ENCODE peak calls at places on chromosomes 7 and 10, in five cellular contexts. P is H9, B is OCI-LY7, N is spleen, U is osteoblast. D is an unnamed sample.

GRCh38 chr7:17354473-17354872 is 56.0 kb downstream of the AHR start:
- DNase-seq in P (no peak), N (no peak), B (no peak), U (no peak), D (no peak)

GRCh38 chr10:63711361-63711760 is 190.2 kb downstream of the REEP3 start:
- DNase-seq in N (no peak), U (no peak), P (no peak), B (no peak), D (no peak)

GRCh38 chr10:61752111-61753011 is 89.6 kb downstream of the CABCOCO1 start:
- DNase-seq in N (no peak), B (peak; percentile 18), P (no peak), U (no peak), D (no peak)

GRCh38 chr10:31090894-31091607 is 59.4 kb upstream of the ZNF438 start:
- DNase-seq in U (no peak), N (no peak), P (no peak), B (no peak), D (no peak)

GRCh38 chr7:104135760-104136558 is 71.9 kb downstream of the ORC5 start:
- DNase-seq in U (no peak), N (no peak), B (no peak), P (no peak), D (no peak)

GRCh38 chr7:27133409-27134157 is 3.0 kb upstream of the HOXA4 start:
- DNase-seq in P (no peak), N (no peak), U (no peak), B (no peak), D (no peak)

GRCh38 chr7:90178592-90179279 is 24.5 kb downstream of the STEAP1 start:
- DNase-seq in U (peak; percentile 77), B (no peak), N (no peak), P (no peak), D (no peak)

GRCh38 chr7:28587211-28587610 is 174.9 kb downstream of the CREB5 start:
- DNase-seq in U (no peak), B (no peak), N (no peak), P (no peak), D (no peak)

GRCh38 chr10:8279598-8279997 is 225.1 kb downstream of the GATA3 start:
- DNase-seq in B (no peak), N (no peak), P (no peak), U (no peak), D (no peak)

GRCh38 chr7:990352-991005 is 7.5 kb downstream of the CYP2W1 start:
- DNase-seq in P (no peak), N (no peak), U (no peak), B (no peak), D (no peak)

GRCh38 chr10:5971315-5971832 is 6.0 kb downstream of the IL15RA start:
- DNase-seq in N (no peak), P (no peak), B (no peak), U (peak; percentile 80), D (no peak)

GRCh38 chr10:31697271-31698168 is 231.1 kb downstream of the ARHGAP12 start:
- DNase-seq in N (peak; percentile 84), B (no peak), P (no peak), U (peak; percentile 94), D (no peak)

GRCh38 chr7:113142385-113143119 is 24.2 kb upstream of the SMIM30 start:
- DNase-seq in B (peak; percentile 85), U (no peak), N (no peak), P (no peak), D (no peak)

GRCh38 chr7:36208406-36208805 is 55.4 kb downstream of the EEPD1 start:
- DNase-seq in P (no peak), U (peak; percentile 80), B (no peak), N (no peak), D (no peak)

GRCh38 chr7:39130740-39131538 is 153.2 kb downstream of the POU6F2 start:
- DNase-seq in P (no peak), U (no peak), N (no peak), B (no peak), D (no peak)

GRCh38 chr7:152338553-152338952 is 97.2 kb downstream of the KMT2C start:
- DNase-seq in U (no peak), P (no peak), N (no peak), B (no peak), D (no peak)

GRCh38 chr10:86197166-86197790 is 169.3 kb downstream of the GRID1 start:
- DNase-seq in P (no peak), U (peak; percentile 26), B (no peak), N (peak; percentile 66), D (no peak)

GRCh38 chr10:51896849-51897248 is 197.5 kb upstream of the CSTF2T start:
- DNase-seq in P (no peak), N (no peak), B (no peak), U (no peak), D (no peak)

GRCh38 chr10:29636178-29636577 is 1.4 kb upstream of the SVIL start:
- DNase-seq in N (no peak), P (no peak), B (no peak), U (peak; percentile 46), D (no peak)

GRCh38 chr7:131027287-131027773 is 293.3 kb upstream of the KLF14 start:
- DNase-seq in N (no peak), P (no peak), U (peak; percentile 51), B (no peak), D (peak; percentile 78)

GRCh38 chr10:84715911-84716310 is 387.5 kb downstream of the CCSER2 start:
- DNase-seq in P (peak; percentile 77), N (no peak), B (peak; percentile 59), U (peak; percentile 80), D (peak; percentile 55)

GRCh38 chr7:27462575-27463270 is 200.0 kb downstream of the HIBADH start:
- DNase-seq in N (no peak), P (no peak), B (no peak), U (peak; percentile 91), D (no peak)

GRCh38 chr10:110556993-110557601 is 10.4 kb upstream of the SMC3 start:
- DNase-seq in U (peak; percentile 2), N (peak; percentile 19), B (peak; percentile 79), P (peak; percentile 69), D (peak; percentile 45)

GRCh38 chr7:85000973-85001372 is 185.9 kb downstream of the SEMA3D start:
- DNase-seq in B (no peak), N (no peak), U (no peak), P (no peak), D (peak; percentile 54)

GRCh38 chr7:10474048-10474447 is 499.6 kb upstream of the PHF14 start:
- DNase-seq in P (no peak), N (no peak), U (no peak), B (no peak), D (no peak)

GRCh38 chr7:10472115-10472514 is 501.6 kb upstream of the PHF14 start:
- DNase-seq in N (no peak), U (no peak), P (no peak), B (no peak), D (no peak)

GRCh38 chr7:10473569-10473968 is 500.1 kb upstream of the PHF14 start:
- DNase-seq in N (no peak), B (no peak), U (no peak), P (no peak), D (no peak)

GRCh38 chr7:10476642-10477041 is 497.0 kb upstream of the PHF14 start:
- DNase-seq in P (no peak), B (no peak), U (no peak), N (peak; percentile 67), D (no peak)

GRCh38 chr7:10475940-10476641 is 497.6 kb upstream of the PHF14 start:
- DNase-seq in N (no peak), U (no peak), B (no peak), P (no peak), D (no peak)
- TF ChIP-seq CTCF in N (no peak), U (no peak), B (no peak), P (peak; percentile 35), D (peak; percentile 11)

GRCh38 chr10:70756710-70757360 is 28.3 kb downstream of the TBATA start:
- DNase-seq in U (peak; percentile 87), P (no peak), B (no peak), N (peak; percentile 46), D (no peak)

GRCh38 chr10:70760271-70760787 is 24.8 kb downstream of the TBATA start:
- DNase-seq in U (peak; percentile 11), N (peak; percentile 67), P (no peak), B (no peak), D (peak; percentile 35)

GRCh38 chr10:70757856-70758255 is 27.3 kb downstream of the TBATA start:
- DNase-seq in P (no peak), U (no peak), B (no peak), N (peak; percentile 75), D (no peak)

GRCh38 chr10:70759769-70760168 is 25.4 kb downstream of the TBATA start:
- DNase-seq in P (no peak), B (peak; percentile 47), N (peak; percentile 73), U (peak; percentile 56), D (peak; percentile 43)

GRCh38 chr10:70758757-70759514 is 26.2 kb downstream of the TBATA start:
- DNase-seq in U (peak; percentile 93), B (peak; percentile 78), N (peak; percentile 75), P (peak; percentile 78), D (peak; percentile 73)
- H3K4me1 ChIP-seq in U (peaks cover 22% of the 10 kb centered on the region), B (peaks cover 9% of the 10 kb centered on the region), N (no peaks in the 10 kb centered on the region), P (no peaks in the 10 kb centered on the region), D (peaks cover 7% of the 10 kb centered on the region)

GRCh38 chr10:28587970-28588290 is 55.0 kb downstream of the WAC start:
- DNase-seq in B (no peak), U (peak; percentile 11), P (no peak), N (no peak), D (no peak)
- TF ChIP-seq CTCF in B (no peak), U (peak; percentile 20), P (no peak), N (no peak), D (peak; percentile 9)

GRCh38 chr7:148939128-148939747 is 55.1 kb upstream of the EZH2 start:
- DNase-seq in U (no peak), P (no peak), N (no peak), B (no peak), D (no peak)

GRCh38 chr7:148935451-148935850 is 51.4 kb upstream of the EZH2 start:
- DNase-seq in U (no peak), B (no peak), P (no peak), N (peak; percentile 53), D (no peak)

GRCh38 chr7:148944935-148945934 is 61.1 kb upstream of the EZH2 start:
- DNase-seq in B (no peak), U (peak; percentile 85), N (peak; percentile 35), P (no peak), D (no peak)

GRCh38 chr7:148941598-148942280 is 57.6 kb upstream of the EZH2 start:
- DNase-seq in N (peak; percentile 86), P (peak; percentile 74), B (peak; percentile 70), U (no peak), D (peak; percentile 91)

DNA sequence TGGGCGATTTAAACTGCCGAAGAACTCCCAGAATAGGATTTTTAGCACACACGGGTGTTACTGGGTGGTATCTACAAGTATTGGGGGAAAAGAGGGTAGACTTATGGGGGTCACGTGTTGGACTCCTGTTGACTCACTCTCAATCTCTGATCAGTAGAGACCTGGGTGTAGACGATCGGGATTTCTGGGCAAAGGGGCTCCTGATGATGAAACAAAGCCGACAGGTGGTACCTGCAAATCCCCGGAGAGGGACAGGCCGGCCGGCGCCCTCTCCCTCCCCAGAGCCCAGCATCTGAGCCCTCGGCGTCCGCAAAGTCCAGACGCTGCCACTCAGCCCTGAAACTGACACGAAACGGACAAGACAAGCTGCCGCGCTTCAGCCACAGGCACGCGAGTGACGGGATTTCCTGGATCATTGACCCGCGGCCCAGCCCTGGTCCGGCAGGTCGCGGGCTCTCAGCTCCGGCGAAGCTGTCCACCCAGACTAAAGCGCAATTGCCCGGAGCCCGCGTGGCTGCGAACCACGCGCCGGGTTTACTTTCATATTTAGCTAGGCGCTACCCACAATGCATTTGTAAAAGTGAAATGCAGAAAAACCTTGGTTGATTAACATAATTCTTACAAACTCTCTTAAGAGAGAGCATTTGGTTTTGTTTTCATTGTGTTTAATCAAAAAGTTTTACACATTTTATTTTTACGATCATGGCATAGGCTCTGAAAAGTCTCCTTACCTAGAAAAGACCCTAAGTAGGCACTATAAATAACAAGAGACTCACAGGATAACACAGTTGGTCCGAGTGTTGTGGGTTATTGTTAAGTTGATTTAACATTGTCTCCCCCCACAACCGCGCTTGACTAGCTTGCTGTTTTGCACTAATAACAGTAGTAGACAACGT is 56.9 kb upstream of the EZH2 start:
- DNase-seq in B (peak; percentile 87), N (peak; percentile 93), U (peak; percentile 92), P (peak; percentile 68), D (peak; percentile 83)
- H3K4me1 ChIP-seq in B (peaks cover 13% of the 10 kb centered on the region), N (peaks cover 18% of the 10 kb centered on the region), U (peaks cover 11% of the 10 kb centered on the region), P (no peaks in the 10 kb centered on the region), D (no peaks in the 10 kb centered on the region)